ENCODE peak calls at places on chromosomes 5 and 9, in ten cellular contexts. N is stomach; T is CD8-positive, alpha-beta T cell; U is brain microvascular endothelial cell; O is cardiac muscle cell; R is sigmoid colon; P is vagina; F is tibial nerve; Q is AG04450; E is Panc1. K is an unnamed sample.
A peak's percentile ranks its signal among the peaks of the same experiment; 100 is the strongest.

GRCh38 chr9:630817-631216 is 210.7 kb upstream of the DMRT1 start:
- DNase-seq in E (no peak), Q (no peak), P (no peak), T (no peak), F (no peak), U (no peak), O (no peak), R (no peak), N (no peak), K (no peak)

GRCh38 chr9:97633859-97634485 is 351 bp downstream of the NCBP1 start:
- DNase-seq in O (no peak), F (no peak), N (no peak), E (no peak), T (no peak), Q (no peak), P (no peak), U (no peak), R (no peak), K (no peak)

GRCh38 chr5:125327676-125328075 is 581.2 kb upstream of the ZNF608 start:
- DNase-seq in F (no peak), O (peak; percentile 80), N (no peak), E (no peak), Q (no peak), U (no peak), T (no peak), P (no peak), R (no peak), K (no peak)

GRCh38 chr5:101950050-101950449 is 346.0 kb downstream of the SLCO4C1 start:
- DNase-seq in Q (no peak), R (no peak), F (no peak), T (no peak), P (no peak), E (no peak), O (no peak), N (no peak), U (no peak), K (no peak)

GRCh38 chr5:31291323-31291854 is 97.9 kb downstream of the CDH6 start:
- DNase-seq in R (no peak), U (no peak), N (no peak), P (no peak), O (no peak), F (no peak), T (no peak), E (no peak), Q (no peak), K (no peak)

GRCh38 chr5:14216372-14216771 is 73.2 kb downstream of the TRIO start:
- DNase-seq in P (no peak), N (no peak), R (no peak), O (no peak), U (no peak), F (no peak), E (no peak), Q (no peak), T (no peak), K (no peak)

GRCh38 chr5:156218364-156219158 is 108.4 kb upstream of the SGCD start:
- DNase-seq in T (no peak), Q (no peak), U (no peak), N (no peak), E (no peak), R (no peak), F (no peak), P (no peak), O (no peak), K (no peak)

GRCh38 chr5:13866792-13867191 is 77.7 kb downstream of the DNAH5 start:
- DNase-seq in Q (no peak), P (no peak), R (no peak), U (peak; percentile 47), O (peak; percentile 84), E (no peak), T (no peak), N (no peak), F (no peak), K (no peak)

GRCh38 chr5:177089146-177089545 is 2.4 kb downstream of the FGFR4 start:
- DNase-seq in Q (no peak), R (peak; percentile 89), E (no peak), O (no peak), U (no peak), T (no peak), P (no peak), F (no peak), N (no peak), K (no peak)

GRCh38 chr5:172149073-172149472 is 39.0 kb downstream of the STK10 start:
- DNase-seq in N (no peak), T (no peak), O (no peak), P (no peak), U (peak; percentile 89), R (no peak), F (no peak), Q (peak; percentile 32), E (no peak), K (no peak)

GRCh38 chr9:36154213-36154952 is 14.8 kb upstream of the CCIN start:
- DNase-seq in P (no peak), Q (no peak), F (no peak), U (peak; percentile 76), T (no peak), O (peak; percentile 16), R (peak; percentile 81), N (no peak), E (no peak), K (no peak)

DNA sequence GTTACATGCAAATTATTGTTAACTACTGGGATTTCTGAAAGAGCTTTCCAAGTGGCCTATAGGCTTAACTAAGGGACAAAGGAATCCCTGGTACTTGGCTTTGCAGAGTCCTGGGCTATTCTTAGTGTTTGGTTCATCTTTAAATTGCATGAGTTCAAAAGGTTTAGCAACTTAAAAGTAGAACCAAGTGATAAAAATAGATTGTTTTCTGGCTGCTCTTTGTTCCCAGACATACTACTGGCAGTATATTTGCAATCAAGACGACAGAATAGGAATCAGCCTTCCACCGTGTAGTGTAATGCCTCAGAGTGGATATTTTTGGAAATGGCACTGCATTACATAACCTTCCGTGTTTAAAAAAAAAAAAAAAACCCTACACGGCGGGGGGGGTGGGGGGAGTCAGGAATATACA is 1.0 kb downstream of the NREP start:
- DNase-seq in O (peak; percentile 71), U (no peak), T (no peak), Q (no peak), F (no peak), P (no peak), R (no peak), E (no peak), N (no peak), K (no peak)
- TF ChIP-seq CTCF in O (no peak), U (no peak), T (no peak), Q (no peak), F (no peak), P (no peak), R (no peak), E (no peak), N (no peak), K (no peak)

GRCh38 chr5:16179511-16179935 is at the start of gene MARCHF11:
- DNase-seq in R (no peak), U (no peak), F (no peak), E (no peak), N (no peak), P (no peak), O (peak; percentile 62), T (no peak), Q (no peak), K (no peak)

GRCh38 chr5:16179936-16180788 is 571 bp upstream of the MARCHF11 start:
- DNase-seq in Q (no peak), O (peak; percentile 25), P (no peak), E (no peak), T (no peak), R (no peak), N (no peak), U (no peak), F (no peak), K (no peak)

GRCh38 chr5:16178745-16179372 is 732 bp downstream of the MARCHF11 start:
- DNase-seq in N (peak; percentile 45), T (no peak), Q (no peak), P (no peak), F (peak; percentile 26), E (no peak), R (no peak), U (peak; percentile 52), O (peak; percentile 96), K (peak; percentile 23)

DNA sequence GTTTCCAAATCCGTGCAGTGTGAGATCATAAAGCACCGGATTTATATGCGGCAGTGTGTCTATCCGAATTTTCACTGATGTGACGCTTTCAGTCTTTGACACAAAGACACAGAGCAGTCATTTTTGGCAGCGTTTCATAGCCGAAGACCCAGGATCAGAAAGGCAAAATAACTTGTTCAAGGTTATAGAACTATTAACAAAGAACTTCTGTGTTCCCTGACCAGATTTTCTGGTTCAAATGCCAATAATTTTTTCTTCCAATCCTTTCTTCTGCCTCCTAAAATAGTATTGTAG is 1.1 kb upstream of the MARCHF11 start:
- DNase-seq in U (no peak), O (no peak), R (no peak), F (no peak), N (no peak), Q (no peak), P (no peak), T (no peak), E (no peak), K (no peak)
- H3K27me3 ChIP-seq in U (peaks cover 15% of the 10 kb centered on the region), O (peaks cover 66% of the 10 kb centered on the region), R (peaks cover 16% of the 10 kb centered on the region), F (no peaks in the 10 kb centered on the region), N (peaks cover 33% of the 10 kb centered on the region), Q (peaks cover 8% of the 10 kb centered on the region), P (no peaks in the 10 kb centered on the region), T (no peaks in the 10 kb centered on the region), E (no peaks in the 10 kb centered on the region), K (peaks cover 20% of the 10 kb centered on the region)

DNA sequence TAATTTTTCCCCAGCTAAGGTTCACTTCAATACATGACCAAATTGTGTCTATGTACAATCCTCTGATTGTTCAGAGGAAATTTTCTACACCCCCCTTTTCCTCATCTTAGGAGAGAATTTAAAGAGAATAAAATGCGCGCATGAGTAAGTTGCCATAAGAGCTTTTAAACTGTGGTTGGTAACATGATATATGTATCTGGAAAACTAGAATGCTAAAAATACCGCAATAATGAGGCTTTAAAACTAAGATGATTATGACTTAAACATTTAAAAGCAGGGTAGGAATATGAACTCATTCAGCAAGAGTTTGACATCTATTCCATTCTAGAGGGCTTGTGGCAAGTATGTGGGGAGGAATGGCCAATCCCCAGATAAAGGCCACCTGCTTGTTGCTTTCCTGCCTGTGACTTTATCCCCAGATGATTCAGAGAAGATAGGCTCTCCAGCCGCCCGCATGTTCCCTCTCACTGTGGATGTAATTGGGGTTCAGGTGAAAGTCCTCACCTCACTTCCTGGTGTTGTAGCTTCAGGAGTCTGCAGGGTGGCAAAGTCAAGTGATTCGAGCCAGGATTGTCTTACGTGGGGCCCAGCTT is 26.5 kb upstream of the BASP1 start:
- DNase-seq in R (no peak), O (no peak), T (no peak), N (no peak), P (no peak), E (no peak), U (peak; percentile 16), F (no peak), Q (no peak), K (no peak)
- TF ChIP-seq CTCF in R (no peak), O (no peak), T (no peak), N (no peak), P (no peak), E (peak; percentile 62), U (no peak), F (no peak), Q (no peak), K (no peak)

GRCh38 chr9:135135171-135135926 is 47.9 kb downstream of the OLFM1 start:
- DNase-seq in Q (no peak), R (no peak), F (no peak), N (no peak), O (no peak), T (no peak), P (no peak), E (no peak), U (no peak), K (no peak)
- H3K27me3 ChIP-seq in Q (no peaks in the 10 kb centered on the region), R (no peaks in the 10 kb centered on the region), F (no peaks in the 10 kb centered on the region), N (no peaks in the 10 kb centered on the region), O (no peaks in the 10 kb centered on the region), T (no peaks in the 10 kb centered on the region), P (no peaks in the 10 kb centered on the region), E (no peaks in the 10 kb centered on the region), U (no peaks in the 10 kb centered on the region), K (no peaks in the 10 kb centered on the region)

K was measured in kidney epithelial cell.